ENCODE peak calls at places on chromosomes 6 and 20, in six cellular contexts. Z is AG04450, B is cardiac muscle cell, T is heart left ventricle, I is breast epithelium, Q is mucosa of descending colon. O is an unnamed sample.

GRCh38 chr6:46704562-46704961 is 16.9 kb downstream of the TDRD6 start:
- DNase-seq in Z (no peak), B (peak; percentile 50), T (no peak), I (no peak), Q (no peak), O (no peak)

GRCh38 chr20:63116412-63117106 is 99.4 kb downstream of the YTHDF1 start:
- DNase-seq in Z (no peak), B (peak; percentile 35), T (no peak), I (no peak), Q (peak; percentile 23), O (no peak)

GRCh38 chr6:125789576-125790402 is 971 bp upstream of the NCOA7 start:
- DNase-seq in Z (no peak), B (peak; percentile 76), T (peak; percentile 37), I (no peak), Q (peak; percentile 67), O (no peak)

GRCh38 chr20:53751394-53752368 is 158.0 kb upstream of the ZNF217 start:
- DNase-seq in Z (no peak), B (peak; percentile 29), T (no peak), I (no peak), Q (no peak), O (no peak)

GRCh38 chr6:156720739-156721714 is 56.2 kb upstream of the ARID1B start:
- DNase-seq in Z (no peak), B (peak; percentile 25), T (peak; percentile 25), I (peak; percentile 68), Q (peak; percentile 58), O (no peak)

GRCh38 chr6:82277686-82278085 is 30.1 kb upstream of the IBTK start:
- DNase-seq in Z (no peak), B (no peak), T (no peak), I (no peak), Q (no peak), O (no peak)

GRCh38 chr6:155493694-155494143 is 38.1 kb upstream of the NOX3 start:
- DNase-seq in Z (peak; percentile 98), B (peak; percentile 99), T (no peak), I (peak; percentile 61), Q (no peak), O (peak; percentile 99)

GRCh38 chr20:63206878-63207277 is 9.1 kb downstream of the YTHDF1 start:
- DNase-seq in Z (no peak), B (no peak), T (no peak), I (peak; percentile 73), Q (no peak), O (no peak)

GRCh38 chr20:34388000-34388399 is 24.9 kb downstream of the ITCH start:
- DNase-seq in Z (no peak), B (no peak), T (no peak), I (no peak), Q (no peak), O (no peak)

GRCh38 chr6:53979468-53980067 is 131.7 kb upstream of the MLIP start:
- DNase-seq in Z (no peak), B (peak; percentile 68), T (no peak), I (no peak), Q (no peak), O (no peak)

GRCh38 chr20:38127011-38127621 is 38.0 kb downstream of the TGM2 start:
- DNase-seq in Z (no peak), B (peak; percentile 86), T (no peak), I (no peak), Q (no peak), O (no peak)

GRCh38 chr20:23155141-23155590 is 69.0 kb upstream of the CD93 start:
- DNase-seq in Z (no peak), B (no peak), T (no peak), I (no peak), Q (no peak), O (no peak)

GRCh38 chr6:106509420-106510089 is 119.7 kb downstream of the RTN4IP1 start:
- DNase-seq in Z (no peak), B (no peak), T (no peak), I (no peak), Q (no peak), O (no peak)

GRCh38 chr6:107697682-107698081 is 126.4 kb downstream of the SCML4 start:
- DNase-seq in Z (no peak), B (peak; percentile 65), T (no peak), I (no peak), Q (no peak), O (no peak)

GRCh38 chr6:125188037-125188436 is 34.5 kb downstream of the TPD52L1 start:
- DNase-seq in Z (peak; percentile 39), B (peak; percentile 63), T (no peak), I (no peak), Q (no peak), O (no peak)

GRCh38 chr6:149711711-149712110 is 6.2 kb downstream of the LATS1 start:
- DNase-seq in Z (no peak), B (no peak), T (no peak), I (no peak), Q (no peak), O (no peak)

GRCh38 chr6:150697515-150697914 is 97.8 kb downstream of the PLEKHG1 start:
- DNase-seq in Z (no peak), B (no peak), T (no peak), I (no peak), Q (no peak), O (no peak)

DNA sequence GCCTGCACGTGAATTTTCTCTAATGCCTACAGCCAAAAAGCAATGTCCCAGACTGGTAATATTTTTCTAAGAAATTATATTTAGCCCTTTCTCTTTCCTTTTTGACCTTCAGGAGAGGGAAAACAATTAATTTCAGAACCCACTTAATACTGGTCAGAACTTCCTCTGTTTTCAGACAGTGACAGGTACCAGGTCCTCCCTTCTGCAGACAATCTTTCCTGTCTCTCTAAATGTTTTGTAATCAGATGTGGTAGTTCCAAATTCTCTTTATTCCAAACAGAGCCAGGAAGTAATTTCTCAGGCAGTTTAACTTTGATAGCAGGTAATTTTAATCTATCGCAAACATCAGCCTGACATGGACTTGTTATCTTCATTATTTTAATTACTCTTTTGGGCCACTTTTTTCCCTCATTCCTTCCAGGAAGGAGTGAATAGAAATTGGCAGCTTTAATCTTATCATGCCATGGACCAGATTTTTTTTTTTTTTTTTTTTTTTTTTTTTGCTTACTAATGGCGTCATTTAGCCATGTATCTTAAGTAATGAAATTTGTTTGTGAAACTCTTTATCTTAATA is 348.6 kb upstream of the SOX4 start:
- DNase-seq in Z (no peak), B (no peak), T (no peak), I (no peak), Q (no peak), O (no peak)
- H3K4me3 ChIP-seq in Z (no peak overlapping the region), B (no peak overlapping the region), T (no peak overlapping the region), I (no peak overlapping the region), Q (no peak overlapping the region), O (no peak overlapping the region)

DNA sequence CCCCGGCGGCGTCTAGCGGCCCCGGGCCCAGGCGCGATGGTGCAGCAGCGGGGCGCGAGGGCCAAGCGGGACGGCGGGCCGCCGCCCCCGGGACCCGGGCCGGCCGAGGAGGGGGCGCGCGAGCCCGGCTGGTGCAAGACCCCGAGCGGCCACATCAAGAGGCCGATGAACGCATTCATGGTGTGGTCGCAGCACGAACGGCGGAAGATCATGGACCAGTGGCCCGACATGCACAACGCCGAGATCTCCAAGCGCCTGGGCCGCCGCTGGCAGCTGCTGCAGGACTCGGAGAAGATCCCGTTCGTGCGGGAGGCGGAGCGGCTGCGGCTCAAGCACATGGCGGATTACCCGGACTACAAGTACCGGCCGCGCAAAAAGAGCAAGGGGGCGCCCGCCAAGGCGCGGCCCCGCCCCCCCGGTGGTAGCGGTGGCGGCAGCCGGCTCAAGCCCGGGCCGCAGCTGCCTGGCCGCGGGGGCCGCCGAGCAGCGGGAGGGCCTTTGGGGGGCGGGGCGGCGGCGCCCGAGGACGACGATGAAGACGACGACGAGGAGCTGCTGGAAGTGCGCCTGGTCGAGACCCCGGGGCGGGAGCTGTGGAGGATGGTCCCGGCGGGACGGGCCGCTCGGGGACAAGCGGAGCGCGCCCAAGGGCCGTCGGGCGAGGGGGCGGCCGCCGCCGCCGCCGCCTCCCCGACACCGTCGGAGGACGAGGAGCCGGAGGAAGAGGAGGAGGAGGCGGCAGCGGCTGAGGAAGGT is 715 bp downstream of the SOX12 start:
- DNase-seq in Z (no peak), B (peak; percentile 76), T (peak; percentile 68), I (peak; percentile 69), Q (peak; percentile 79), O (no peak)
- TF ChIP-seq CTCF in Z (no peak), B (no peak), T (no peak), I (no peak), Q (no peak), O (no peak)

DNA sequence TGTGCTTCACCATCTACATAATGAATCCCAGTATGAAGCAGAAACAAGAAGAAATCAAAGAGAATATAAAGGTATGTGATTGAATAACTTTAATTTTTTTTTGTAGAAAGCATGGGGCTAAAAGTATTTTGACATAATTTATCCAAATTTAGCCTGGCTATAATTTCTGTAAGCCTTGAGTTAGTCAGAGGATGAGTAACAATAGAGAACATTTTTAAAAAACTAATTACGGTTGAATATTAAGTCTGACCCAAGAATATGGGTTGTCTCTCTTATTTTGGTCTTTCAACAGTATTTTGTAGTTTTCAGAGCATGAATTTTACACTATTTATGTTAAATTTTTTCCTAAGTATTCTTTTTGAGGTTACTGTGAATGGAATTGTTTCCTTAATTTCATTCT is 2.5 kb downstream of the GMNN start:
- DNase-seq in Z (no peak), B (no peak), T (no peak), I (no peak), Q (no peak), O (no peak)
- H3K4me3 ChIP-seq in Z (no peak overlapping the region), B (no peak overlapping the region), T (no peak overlapping the region), I (peak overlapping the region; percentile 16), Q (no peak overlapping the region), O (no peak overlapping the region)

DNA sequence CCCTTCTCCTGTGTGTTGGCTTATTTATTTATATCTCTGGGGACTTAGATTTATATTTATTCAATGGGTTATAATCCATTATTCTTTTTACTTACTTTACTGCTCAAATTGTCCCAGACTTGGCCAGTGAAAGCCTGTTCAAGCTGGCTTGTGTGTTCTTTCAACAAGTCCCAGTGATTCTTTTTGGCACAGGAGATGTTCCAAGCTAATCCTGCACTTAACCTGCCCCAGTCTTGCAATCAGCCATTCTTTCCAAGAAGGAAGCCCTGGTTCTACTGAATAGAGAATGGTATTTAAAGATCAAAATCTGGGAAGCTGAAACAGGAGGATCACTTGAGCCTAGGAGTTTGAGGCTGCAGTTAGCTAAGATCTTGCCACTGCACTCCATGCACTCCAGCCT is 26.7 kb downstream of the GCNT2 start:
- DNase-seq in Z (no peak), B (no peak), T (no peak), I (no peak), Q (no peak), O (no peak)
- TF ChIP-seq CTCF in Z (no peak), B (no peak), T (no peak), I (no peak), Q (no peak), O (no peak)

DNA sequence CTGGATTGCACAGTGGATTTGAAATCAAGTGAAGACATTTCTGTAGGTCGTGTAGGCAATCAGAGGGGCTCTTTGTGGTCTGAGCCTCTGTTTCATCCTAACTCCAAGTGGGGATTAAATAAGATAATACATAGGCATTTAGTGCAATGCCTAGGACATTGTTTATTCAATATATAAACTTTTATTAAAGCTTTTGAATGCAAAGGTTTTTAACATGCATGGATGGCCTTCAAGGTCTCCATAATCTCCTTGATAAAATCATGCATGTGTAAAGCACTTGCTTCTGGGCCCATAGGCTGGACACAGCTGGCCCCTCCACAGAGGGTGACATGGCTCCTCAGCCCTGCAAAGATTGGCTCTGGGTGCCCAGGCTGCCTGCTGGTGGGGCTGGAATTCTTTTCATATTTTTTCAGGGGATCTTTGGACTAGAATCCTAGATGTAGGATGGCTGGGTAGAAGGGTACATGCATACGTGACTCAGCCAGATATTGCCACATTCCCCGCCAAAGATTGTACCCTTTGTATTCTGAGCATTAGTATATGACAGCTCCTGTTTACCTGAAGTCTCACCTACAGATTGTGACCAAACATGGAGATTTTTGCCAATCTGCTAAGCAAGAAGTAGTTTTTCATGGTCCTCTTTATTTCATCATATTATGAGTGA is 19.0 kb upstream of the AVP start:
- DNase-seq in Z (no peak), B (no peak), T (no peak), I (no peak), Q (no peak), O (no peak)
- H3K4me3 ChIP-seq in Z (no peak overlapping the region), B (no peak overlapping the region), T (no peak overlapping the region), I (no peak overlapping the region), Q (no peak overlapping the region), O (no peak overlapping the region)